ENCODE peak calls at places on chromosomes 12 and 14, in seven cellular contexts. E is stomach, N is ovary, D is transverse colon, B is H1, S is SK-N-SH, Z is A549. V is an unnamed sample. For H3K4me1, the result is how much of the 10 kb centered on the place peaks cover.

GRCh38 chr12:109277899-109278762 is 31.0 kb downstream of the FOXN4 start:
- DNase-seq in E (no peak), N (peak), D (no peak), B (no peak), S (no peak), Z (peak), V (no peak)

GRCh38 chr12:58959639-58960300 is 39.5 kb upstream of the LRIG3 start:
- DNase-seq in E (no peak), N (no peak), D (no peak), B (no peak), S (no peak), Z (no peak), V (no peak)

GRCh38 chr12:31017535-31017934 is 56.1 kb upstream of the DDX11 start:
- DNase-seq in E (no peak), N (no peak), D (no peak), B (no peak), S (no peak), Z (no peak), V (no peak)

GRCh38 chr12:32874926-32875325 is 21.7 kb downstream of the PKP2 start:
- DNase-seq in E (no peak), N (no peak), D (no peak), B (no peak), S (no peak), Z (no peak), V (no peak)

GRCh38 chr12:54616933-54617535 is 17.7 kb downstream of the LACRT start:
- DNase-seq in E (no peak), N (no peak), D (no peak), B (no peak), S (no peak), Z (no peak), V (no peak)

GRCh38 chr14:52876311-52876710 is 74.5 kb downstream of the FERMT2 start:
- DNase-seq in E (no peak), N (no peak), D (no peak), B (no peak), S (no peak), Z (no peak), V (no peak)

GRCh38 chr14:92637228-92637627 is 111.2 kb downstream of the LGMN start:
- DNase-seq in E (no peak), N (no peak), D (no peak), B (no peak), S (no peak), Z (no peak), V (no peak)

GRCh38 chr14:90580381-90581335 is 183.8 kb downstream of the CALM1 start:
- DNase-seq in E (no peak), N (no peak), D (no peak), B (no peak), S (peak), Z (no peak), V (no peak)

GRCh38 chr14:42057176-42057575 is 450.5 kb downstream of the LRFN5 start:
- DNase-seq in E (no peak), N (no peak), D (no peak), B (no peak), S (no peak), Z (no peak), V (no peak)

GRCh38 chr12:29546000-29546399 is 48.5 kb upstream of the OVCH1 start:
- DNase-seq in E (no peak), N (no peak), D (no peak), B (no peak), S (no peak), Z (no peak), V (no peak)

GRCh38 chr12:109873653-109874052 is 6.7 kb downstream of the GLTP start:
- DNase-seq in E (no peak), N (no peak), D (peak), B (no peak), S (no peak), Z (no peak), V (no peak)

GRCh38 chr14:100471451-100472093 is 115.6 kb downstream of the BEGAIN start:
- DNase-seq in E (no peak), N (no peak), D (no peak), B (no peak), S (no peak), Z (no peak), V (no peak)

GRCh38 chr12:24510581-24511125 is 438.2 kb downstream of the BCAT1 start:
- DNase-seq in E (no peak), N (no peak), D (no peak), B (no peak), S (no peak), Z (no peak), V (no peak)

GRCh38 chr12:121365416-121366062 is 13.3 kb upstream of the ANAPC5 start:
- DNase-seq in E (no peak), N (no peak), D (no peak), B (no peak), S (peak), Z (no peak), V (no peak)

DNA sequence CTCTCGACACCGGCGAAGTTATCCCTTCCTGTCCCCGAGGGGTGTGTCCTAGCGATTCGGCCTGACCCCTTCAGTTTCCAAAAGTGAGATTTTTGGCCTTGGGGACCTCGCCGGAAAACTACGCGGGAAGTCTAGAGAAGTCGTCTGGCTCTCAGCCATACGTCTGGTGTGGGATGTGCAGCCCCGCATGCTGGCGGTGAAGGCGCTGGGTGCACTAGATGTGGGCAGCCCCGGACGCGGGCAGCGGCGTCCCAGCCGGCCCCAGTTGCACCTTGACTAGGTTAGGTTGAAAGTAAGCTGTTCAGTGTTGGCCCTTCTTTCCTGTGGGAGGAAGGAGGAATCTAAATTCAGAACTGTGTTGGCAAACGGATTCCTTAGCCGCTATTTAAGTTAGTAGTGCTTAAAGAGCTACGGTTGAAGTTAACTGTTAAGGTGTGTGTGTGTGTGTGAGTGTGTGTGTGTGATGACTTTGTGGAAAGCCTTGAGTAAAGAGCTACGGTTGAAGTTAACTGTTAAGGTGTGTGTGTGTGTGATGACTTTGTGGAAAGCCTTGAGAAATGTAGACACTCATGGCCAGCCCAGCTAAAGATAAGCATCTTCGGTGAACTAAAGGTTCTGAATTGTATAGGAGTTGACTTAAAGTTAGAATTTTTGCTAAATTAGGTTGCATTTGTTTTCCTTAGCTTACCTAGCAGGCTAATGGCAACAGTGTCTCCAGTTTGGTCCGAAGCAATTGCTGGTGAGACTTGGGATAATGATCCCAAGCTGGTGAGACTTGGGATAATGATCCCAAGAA is 1.2 kb downstream of the KTN1 start:
- DNase-seq in E (peak), N (peak), D (peak), B (peak), S (peak), Z (peak), V (no peak)
- H3K4me1 ChIP-seq in E (half or more), N (under half), D (under half), B (under half), S (under half), Z (half or more), V (under half)

DNA sequence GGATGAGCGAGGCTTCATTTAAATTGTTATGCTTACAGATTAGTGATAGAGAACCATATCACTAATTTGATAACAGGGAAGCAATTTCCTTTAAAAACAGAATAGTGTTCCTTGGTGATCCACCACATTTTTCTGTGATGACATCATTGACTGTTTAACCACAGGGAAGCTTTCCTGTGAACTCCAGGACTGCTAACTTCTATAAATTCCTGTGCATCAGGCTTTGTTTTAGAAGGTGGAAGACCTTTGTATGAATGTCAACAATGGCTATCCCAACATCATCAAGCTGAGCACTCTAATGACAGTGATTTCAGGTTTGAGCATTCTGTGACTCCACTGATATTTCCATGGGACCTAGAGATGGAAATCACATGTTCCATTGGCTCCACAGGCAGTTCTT is 177.1 kb downstream of the RMST start:
- DNase-seq in E (no peak), N (no peak), D (no peak), B (no peak), S (no peak), Z (no peak), V (no peak)
- TF ChIP-seq EP300 in E (no peak), N (no peak), D (no peak), B (no peak), S (no peak), Z (no peak), V (no peak)

GRCh38 chr14:68036203-68036602 is 216.6 kb downstream of the RAD51B start:
- DNase-seq in E (no peak), N (no peak), D (no peak), B (no peak), S (no peak), Z (no peak), V (no peak)

GRCh38 chr14:68040633-68041369 is 221.2 kb downstream of the RAD51B start:
- DNase-seq in E (no peak), N (no peak), D (no peak), B (no peak), S (no peak), Z (no peak), V (no peak)

GRCh38 chr14:68042002-68042401 is 222.4 kb downstream of the RAD51B start:
- DNase-seq in E (no peak), N (no peak), D (no peak), B (no peak), S (no peak), Z (no peak), V (no peak)

GRCh38 chr14:68042591-68043210 is 223.1 kb downstream of the RAD51B start:
- DNase-seq in E (no peak), N (no peak), D (no peak), B (no peak), S (no peak), Z (peak), V (no peak)

DNA sequence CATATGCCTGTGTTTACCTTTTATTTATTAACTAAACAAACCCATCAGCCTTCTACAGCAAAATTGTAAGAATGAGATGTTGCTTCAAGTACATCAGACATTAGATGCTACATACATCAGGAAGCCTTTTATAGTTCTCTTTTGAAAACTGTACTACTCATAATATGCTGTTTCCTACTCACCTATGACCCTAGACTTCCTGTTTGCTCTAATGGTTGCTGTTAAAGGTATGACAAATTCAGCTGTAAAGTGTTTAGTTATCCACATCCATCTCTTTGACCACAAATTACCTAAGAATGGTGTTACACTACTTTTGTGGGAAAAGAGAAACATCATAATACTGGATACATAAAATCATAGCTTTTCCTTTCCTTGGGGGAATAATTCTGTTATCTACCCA is 220.0 kb downstream of the RAD51B start:
- DNase-seq in E (no peak), N (no peak), D (no peak), B (no peak), S (no peak), Z (no peak), V (no peak)
- H3K4me1 ChIP-seq in E (half or more), N (under half), D (under half), B (under half), S (under half), Z (under half), V (under half)

GRCh38 chr14:23164250-23164649 is 19.2 kb downstream of the SLC7A8 start:
- DNase-seq in E (peak), N (no peak), D (no peak), B (no peak), S (no peak), Z (no peak), V (no peak)
- TF ChIP-seq EP300 in E (no peak), N (no peak), D (no peak), B (no peak), S (no peak), Z (no peak), V (no peak)

GRCh38 chr14:68783408-68784297 is 9.2 kb downstream of the ZFP36L1 start:
- DNase-seq in E (peak), N (no peak), D (peak), B (peak), S (no peak), Z (peak), V (no peak)
- H3K4me1 ChIP-seq in E (half or more), N (under half), D (under half), B (under half), S (under half), Z (half or more), V (under half)

GRCh38 chr14:33903369-33903768 is 47.5 kb downstream of the EGLN3 start:
- DNase-seq in E (no peak), N (no peak), D (no peak), B (no peak), S (no peak), Z (no peak), V (no peak)
- TF ChIP-seq EP300 in E (no peak), N (no peak), D (no peak), B (no peak), S (no peak), Z (no peak), V (no peak)